ENCODE peak calls at places on chromosomes 1 and 21, in six cellular contexts. R is right cardiac atrium, S is COLO829, N is naive B cell, I is EL, W is GM06990. B is an unnamed sample.

GRCh38 chr21:8992731-8993174 is 1528.6 kb upstream of the TPTE start:
- DNase-seq in I (no peak), S (no peak), R (peak), N (no peak), W (no peak), B (no peak)

GRCh38 chr1:6545276-6545934 is 8.9 kb downstream of the NOL9 start:
- DNase-seq in I (no peak), N (no peak), W (no peak), S (no peak), R (no peak), B (no peak)

GRCh38 chr1:176469450-176469985 is 6.5 kb downstream of the PAPPA2 start:
- DNase-seq in R (no peak), W (no peak), I (peak), N (no peak), S (no peak), B (no peak)

GRCh38 chr1:4962836-4963235 is 308.4 kb downstream of the AJAP1 start:
- DNase-seq in I (no peak), W (no peak), R (no peak), S (no peak), N (no peak), B (no peak)

GRCh38 chr1:69263982-69264381 is 303.7 kb upstream of the LRRC7 start:
- DNase-seq in I (no peak), S (no peak), R (peak), W (no peak), N (no peak), B (no peak)

GRCh38 chr1:76113446-76113845 is 38.9 kb downstream of the ST6GALNAC3 start:
- DNase-seq in S (peak), N (no peak), I (no peak), R (no peak), W (no peak), B (no peak)

GRCh38 chr1:205354259-205354904 is 2.3 kb downstream of the KLHDC8A start:
- DNase-seq in R (no peak), N (peak), I (peak), W (no peak), S (peak), B (peak)

GRCh38 chr21:42509239-42509638 is 4.4 kb upstream of the SLC37A1 start:
- DNase-seq in R (no peak), S (no peak), W (no peak), N (no peak), I (no peak), B (no peak)

B was measured in OCI-LY7.